ENCODE peak calls at places on chromosomes 11 and 22, in five cellular contexts. G is pancreas, O is AG04449, R is type B pancreatic cell, X is ascending aorta. D is an unnamed sample.

GRCh38 chr22:25350551-25350971 is 131.1 kb downstream of the CRYBB2 start:
- DNase-seq in G (no peak), O (no peak), R (peak), X (no peak), D (peak)

GRCh38 chr11:62398011-62398994 is 20.5 kb upstream of the SCGB1A1 start:
- DNase-seq in G (no peak), O (no peak), R (no peak), X (no peak), D (peak)

GRCh38 chr11:16454284-16454683 is 97.9 kb upstream of the SOX6 start:
- DNase-seq in G (no peak), O (peak), R (no peak), X (no peak), D (no peak)

GRCh38 chr11:83508804-83509203 is 222.6 kb upstream of the CCDC90B start:
- DNase-seq in G (no peak), O (no peak), R (no peak), X (no peak), D (no peak)

GRCh38 chr11:67648796-67649613 is 1.5 kb downstream of the ACY3 start:
- DNase-seq in G (no peak), O (no peak), R (no peak), X (no peak), D (no peak)

GRCh38 chr11:47886096-47886495 is 37.9 kb upstream of the NUP160 start:
- DNase-seq in G (no peak), O (peak), R (no peak), X (no peak), D (peak)

GRCh38 chr11:44766112-44766971 is 39.6 kb downstream of the TSPAN18 start:
- DNase-seq in G (peak), O (no peak), R (no peak), X (peak), D (no peak)

GRCh38 chr11:106466441-106467190 is 389.2 kb downstream of the AASDHPPT start:
- DNase-seq in G (no peak), O (peak), R (no peak), X (no peak), D (no peak)

GRCh38 chr11:16028406-16028805 is 327.9 kb downstream of the SOX6 start:
- DNase-seq in G (no peak), O (peak), R (no peak), X (no peak), D (no peak)

GRCh38 chr22:39941661-39942060 is 18.5 kb upstream of the TMA7B start:
- DNase-seq in G (no peak), O (no peak), R (no peak), X (no peak), D (no peak)

GRCh38 chr11:99920956-99921355 is 766.1 kb upstream of the ARHGAP42 start:
- DNase-seq in G (no peak), O (no peak), R (no peak), X (no peak), D (no peak)

GRCh38 chr22:31230155-31230870 is 18.2 kb downstream of the LIMK2 start:
- DNase-seq in G (no peak), O (no peak), R (no peak), X (no peak), D (no peak)

GRCh38 chr22:37163618-37164534 is 14.2 kb upstream of the IL2RB start:
- DNase-seq in G (no peak), O (no peak), R (no peak), X (no peak), D (peak)

GRCh38 chr11:72821920-72822799 is 7.9 kb downstream of the ATG16L2 start:
- DNase-seq in G (peak), O (no peak), R (peak), X (no peak), D (peak)
- TF ChIP-seq CTCF in G (no peak), O (peak), R (peak), X (peak), D (peak)

DNA sequence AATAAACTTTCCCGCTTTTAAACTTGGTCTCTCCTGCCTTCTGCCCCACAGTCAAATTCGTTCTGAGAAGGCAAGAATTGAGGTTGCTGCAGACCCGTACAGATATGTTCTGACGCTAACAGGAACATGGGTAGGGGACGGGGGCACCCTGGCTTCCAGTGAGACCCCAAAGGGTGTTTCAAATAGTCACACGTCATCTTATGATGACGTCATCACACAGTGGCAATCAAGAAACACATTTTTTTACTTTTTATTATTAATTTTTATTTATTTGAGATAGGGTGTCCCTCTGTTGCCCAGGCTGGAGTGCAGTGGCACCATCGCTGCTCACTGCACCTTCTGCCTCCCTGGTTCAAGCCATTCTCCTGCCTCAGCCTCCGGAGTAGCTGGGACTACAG is 22.9 kb upstream of the TESMIN start:
- DNase-seq in G (no peak), O (no peak), R (no peak), X (no peak), D (no peak)
- TF ChIP-seq CTCF in G (no peak), O (no peak), R (no peak), X (no peak), D (no peak)

GRCh38 chr11:113789675-113790320 is 10.2 kb downstream of the CLDN25 start:
- DNase-seq in G (no peak), O (no peak), R (no peak), X (no peak), D (no peak)
- TF ChIP-seq CTCF in G (no peak), O (no peak), R (no peak), X (no peak), D (no peak)

DNA sequence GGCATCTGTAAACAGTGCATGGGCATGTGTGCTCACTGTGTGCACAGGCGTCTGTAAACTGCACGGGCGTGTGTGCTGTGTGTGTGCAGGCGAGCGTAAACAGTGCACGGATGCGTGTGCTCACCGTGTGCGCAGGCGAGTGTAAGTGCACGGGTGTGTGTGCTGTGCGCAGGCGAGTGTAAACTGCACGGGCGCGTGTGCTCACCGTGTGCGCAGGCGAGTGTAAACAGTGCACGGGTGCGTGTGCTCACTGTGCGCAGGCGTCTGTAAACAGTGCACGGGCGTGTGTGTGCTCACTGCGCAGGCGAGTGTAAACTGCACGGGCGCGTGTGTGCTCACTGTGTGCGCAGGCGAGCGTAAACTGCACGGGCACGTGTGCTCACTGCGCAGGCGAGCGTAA is 22.4 kb downstream of the RNH1 start:
- DNase-seq in G (no peak), O (no peak), R (no peak), X (no peak), D (no peak)
- TF ChIP-seq CTCF in G (no peak), O (no peak), R (no peak), X (no peak), D (no peak)

GRCh38 chr22:45242778-45243191 is 2.1 kb upstream of the KIAA0930 start:
- DNase-seq in G (peak), O (no peak), R (no peak), X (no peak), D (peak)
- TF ChIP-seq CTCF in G (no peak), O (no peak), R (no peak), X (no peak), D (no peak)

DNA sequence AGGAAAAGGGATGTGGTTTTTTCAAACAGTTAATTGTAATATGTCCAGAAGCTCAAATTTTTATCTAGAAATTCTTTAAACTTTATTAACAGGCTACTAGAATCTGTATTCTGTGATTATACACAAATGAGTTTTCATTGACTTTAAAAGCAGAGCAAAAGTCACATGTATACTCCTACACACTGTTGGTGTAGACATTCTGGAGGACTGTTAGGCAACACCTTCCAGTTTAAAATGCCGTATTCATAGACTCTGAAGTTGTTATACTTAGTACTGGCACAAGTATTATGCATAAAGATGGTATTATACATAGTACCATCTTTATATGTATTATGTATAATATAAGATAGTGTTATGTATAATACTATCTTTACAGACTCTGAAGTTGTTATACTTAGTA is 64.9 kb downstream of the SPECC1L start:
- DNase-seq in G (no peak), O (no peak), R (no peak), X (no peak), D (no peak)
- TF ChIP-seq CTCF in G (no peak), O (no peak), R (no peak), X (no peak), D (no peak)

GRCh38 chr11:73577496-73577917 is 20.4 kb downstream of the FAM168A start:
- DNase-seq in G (no peak), O (peak), R (no peak), X (no peak), D (no peak)
- TF ChIP-seq CTCF in G (no peak), O (no peak), R (no peak), X (no peak), D (no peak)

DNA sequence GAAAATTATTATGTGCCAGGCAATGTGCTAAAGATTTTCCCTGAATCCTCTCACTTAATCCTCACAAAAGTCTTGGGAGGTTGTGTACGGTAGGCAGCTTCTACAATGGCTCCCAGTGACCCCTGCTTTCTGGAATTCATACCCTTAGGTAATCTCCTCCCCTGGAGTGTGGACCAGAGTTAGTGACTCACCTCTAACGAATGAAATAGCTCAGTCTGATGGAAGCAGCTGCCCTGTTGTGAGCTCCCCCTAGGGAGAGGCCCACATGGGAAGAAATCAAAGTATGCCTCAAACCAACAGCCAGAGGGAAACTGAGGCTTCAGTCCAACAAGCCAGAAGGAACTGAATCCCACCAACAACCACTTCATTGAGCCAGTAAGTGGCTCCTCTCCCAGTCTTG is 99.0 kb upstream of the ISX start:
- DNase-seq in G (no peak), O (peak), R (no peak), X (no peak), D (no peak)
- TF ChIP-seq CTCF in G (no peak), O (peak), R (no peak), X (no peak), D (no peak)

DNA sequence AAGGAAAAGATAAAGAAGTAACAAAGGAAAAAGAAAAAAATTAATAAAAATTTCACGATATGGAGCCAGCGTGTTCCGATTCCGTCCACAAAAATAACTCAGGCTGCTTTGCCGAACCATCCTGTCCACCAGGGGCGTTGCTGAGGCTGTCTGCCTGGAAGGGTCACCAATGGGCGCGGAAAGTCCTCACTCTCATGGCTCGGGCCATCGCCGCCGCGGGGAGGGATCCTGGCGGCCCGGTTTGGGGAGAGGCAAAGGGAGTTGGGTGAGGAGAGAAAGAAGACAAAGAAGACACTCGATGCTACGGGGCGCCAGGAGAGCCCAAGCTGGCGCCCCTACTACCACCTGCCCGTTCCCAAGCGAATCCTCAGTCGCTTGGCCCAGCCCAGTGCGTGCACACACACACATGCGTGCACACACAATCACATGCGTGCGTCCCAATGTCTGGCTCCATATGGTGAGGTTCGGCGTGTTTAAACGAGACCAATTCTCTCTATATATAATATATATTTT is 5.6 kb upstream of the PYGM start:
- DNase-seq in G (no peak), O (no peak), R (no peak), X (no peak), D (peak)
- TF ChIP-seq CTCF in G (no peak), O (no peak), R (peak), X (no peak), D (no peak)